ENCODE peak calls at places on chromosomes 13 and 19, in six cellular contexts. R is heart right ventricle, D is endothelial cell of umbilical vein, G is heart left ventricle, E is osteoblast, S is fibroblast of lung. I is an unnamed sample.

GRCh38 chr13:71613347-71613746 is 253.7 kb downstream of the DACH1 start:
- DNase-seq in R (no peak), D (peak; percentile 32), G (no peak), E (no peak), S (no peak), I (no peak)

GRCh38 chr13:109376936-109377335 is 409.4 kb downstream of the IRS2 start:
- DNase-seq in R (no peak), D (no peak), G (no peak), E (no peak), S (no peak), I (no peak)

GRCh38 chr19:29098863-29099481 is 114.0 kb downstream of the UQCRFS1 start:
- DNase-seq in R (peak; percentile 36), D (no peak), G (peak; percentile 42), E (peak; percentile 92), S (peak; percentile 70), I (peak; percentile 57)

GRCh38 chr13:37065893-37066526 is 6.5 kb upstream of the SUPT20H start:
- DNase-seq in R (no peak), D (no peak), G (no peak), E (no peak), S (no peak), I (no peak)

GRCh38 chr19:42553292-42554045 is 25.2 kb upstream of the CEACAM1 start:
- DNase-seq in R (peak; percentile 33), D (no peak), G (peak; percentile 39), E (peak; percentile 82), S (peak; percentile 53), I (peak; percentile 30)

GRCh38 chr19:37506387-37507166 is at the start of gene ZNF793:
- DNase-seq in R (peak; percentile 84), D (peak; percentile 28), G (peak; percentile 84), E (peak; percentile 92), S (peak; percentile 92), I (peak; percentile 85)

GRCh38 chr13:29702912-29703351 is 107.4 kb upstream of the SLC7A1 start:
- DNase-seq in R (peak; percentile 21), D (peak; percentile 77), G (peak; percentile 38), E (peak; percentile 87), S (peak; percentile 76), I (peak; percentile 28)

GRCh38 chr13:30431269-30431950 is 9.1 kb downstream of the UBE2L5 start:
- DNase-seq in R (no peak), D (no peak), G (no peak), E (no peak), S (no peak), I (no peak)

GRCh38 chr13:44238011-44238421 is 135.6 kb upstream of the SERP2 start:
- DNase-seq in R (no peak), D (no peak), G (no peak), E (no peak), S (peak; percentile 81), I (no peak)

GRCh38 chr13:30862707-30863106 is 43.4 kb upstream of the MEDAG start:
- DNase-seq in R (peak; percentile 56), D (no peak), G (no peak), E (peak; percentile 71), S (no peak), I (peak; percentile 46)

GRCh38 chr13:42495751-42496150 is 78.2 kb upstream of the TNFSF11 start:
- DNase-seq in R (no peak), D (no peak), G (no peak), E (no peak), S (no peak), I (no peak)

GRCh38 chr13:101397742-101398141 is 18.6 kb downstream of the NALCN start:
- DNase-seq in R (no peak), D (peak; percentile 59), G (no peak), E (peak; percentile 84), S (peak; percentile 70), I (no peak)

GRCh38 chr13:94711561-94712286 is 621 bp downstream of the SOX21 start:
- DNase-seq in R (no peak), D (peak; percentile 45), G (no peak), E (peak; percentile 82), S (peak; percentile 37), I (no peak)

GRCh38 chr13:114140131-114140908 is 7.9 kb upstream of the RASA3 start:
- DNase-seq in R (no peak), D (no peak), G (no peak), E (no peak), S (no peak), I (no peak)

GRCh38 chr19:57934820-57935665 is at the start of gene ZNF418:
- DNase-seq in R (peak; percentile 44), D (peak; percentile 76), G (peak; percentile 77), E (peak; percentile 95), S (peak; percentile 89), I (peak; percentile 42)

GRCh38 chr19:49887653-49888477 is 8.8 kb downstream of the IL4I1 start:
- DNase-seq in R (no peak), D (no peak), G (no peak), E (no peak), S (no peak), I (no peak)

GRCh38 chr13:43905435-43906031 is 25.8 kb downstream of the LACC1 start:
- DNase-seq in R (no peak), D (peak; percentile 68), G (peak; percentile 14), E (no peak), S (peak; percentile 85), I (no peak)

GRCh38 chr19:13347351-13347750 is 158.9 kb downstream of the CACNA1A start:
- DNase-seq in R (no peak), D (no peak), G (no peak), E (no peak), S (no peak), I (no peak)

GRCh38 chr13:31056650-31057275 is 104.9 kb downstream of the HSPH1 start:
- DNase-seq in R (no peak), D (no peak), G (no peak), E (no peak), S (peak; percentile 47), I (no peak)

GRCh38 chr13:110855363-110855762 is 59.5 kb downstream of the ANKRD10 start:
- DNase-seq in R (no peak), D (no peak), G (no peak), E (no peak), S (no peak), I (no peak)

GRCh38 chr13:98476538-98476966 is 100.4 kb downstream of the STK24 start:
- DNase-seq in R (no peak), D (peak; percentile 82), G (no peak), E (peak; percentile 97), S (peak; percentile 77), I (peak; percentile 45)

GRCh38 chr19:14059093-14059480 is 2.8 kb downstream of the PALM3 start:
- DNase-seq in R (no peak), D (no peak), G (no peak), E (peak; percentile 85), S (no peak), I (no peak)

GRCh38 chr13:40982772-40983171 is 36.3 kb downstream of the ELF1 start:
- DNase-seq in R (no peak), D (peak; percentile 95), G (peak; percentile 73), E (no peak), S (peak; percentile 59), I (no peak)

DNA sequence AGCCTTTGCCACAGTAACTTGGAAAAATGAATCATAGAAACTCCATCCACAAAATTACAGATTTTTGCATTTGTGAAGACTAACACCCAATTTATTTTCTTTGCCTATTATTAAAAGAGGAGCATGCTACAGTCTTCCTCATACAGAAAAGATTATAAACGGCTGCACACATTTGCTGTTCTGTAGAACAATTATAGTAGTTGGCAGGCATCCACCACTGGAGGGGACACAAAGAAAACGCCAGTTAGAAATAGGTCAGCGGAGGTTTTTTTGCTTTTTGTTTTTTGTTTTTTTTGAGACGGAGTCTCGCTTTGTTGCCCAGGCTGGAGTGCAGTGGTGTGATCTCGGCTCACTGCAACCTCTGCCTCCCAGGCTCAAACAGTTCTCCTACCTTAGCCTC is 51.6 kb downstream of the SACS start:
- DNase-seq in R (no peak), D (peak; percentile 56), G (no peak), E (no peak), S (no peak), I (no peak)
- H3K27ac ChIP-seq in R (no peak overlapping the region), D (no peak overlapping the region), G (no peak overlapping the region), E (no peak overlapping the region), S (no peak overlapping the region), I (no peak overlapping the region)

GRCh38 chr19:48648134-48648533 is 2.1 kb upstream of the CA11 start:
- DNase-seq in R (no peak), D (no peak), G (no peak), E (peak; percentile 68), S (no peak), I (no peak)
- H3K4me1 ChIP-seq in R (peaks cover 30% of the 10 kb centered on the region), D (peaks cover 9% of the 10 kb centered on the region), G (peaks cover 18% of the 10 kb centered on the region), E (peaks cover 24% of the 10 kb centered on the region), S (peaks cover 2% of the 10 kb centered on the region), I (peaks cover 24% of the 10 kb centered on the region)

DNA sequence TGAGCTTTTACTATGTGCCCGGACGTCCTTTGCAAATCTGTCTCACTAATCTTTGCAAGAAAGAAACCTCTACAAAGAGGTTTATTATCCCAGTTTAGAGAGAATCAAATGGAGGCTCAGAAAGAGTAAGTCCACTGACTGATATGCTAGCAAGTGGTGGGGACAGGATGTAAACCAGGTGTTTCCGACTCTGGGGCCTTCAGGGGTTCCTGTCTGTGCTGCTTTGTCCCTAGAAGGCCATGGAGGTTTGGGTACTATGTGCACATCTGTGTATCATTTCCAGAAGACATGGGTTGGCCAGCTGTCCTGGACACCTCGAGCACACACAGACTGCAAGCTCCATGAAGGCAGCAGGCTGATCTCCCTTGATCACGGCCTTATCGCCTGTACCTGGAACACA is 1.2 kb upstream of the KPTN start:
- DNase-seq in R (no peak), D (no peak), G (no peak), E (no peak), S (no peak), I (no peak)
- H3K27ac ChIP-seq in R (peak overlapping the region; percentile 98), D (no peak overlapping the region), G (no peak overlapping the region), E (no peak overlapping the region), S (no peak overlapping the region), I (peak overlapping the region; percentile 94)

GRCh38 chr13:107373551-107373950 is 805.6 kb upstream of the ARGLU1 start:
- DNase-seq in R (no peak), D (peak; percentile 91), G (no peak), E (peak; percentile 78), S (peak; percentile 91), I (no peak)

GRCh38 chr13:107367258-107367657 is 799.3 kb upstream of the ARGLU1 start:
- DNase-seq in R (no peak), D (peak; percentile 60), G (no peak), E (no peak), S (no peak), I (no peak)

GRCh38 chr13:107365466-107366215 is 797.7 kb upstream of the ARGLU1 start:
- DNase-seq in R (no peak), D (no peak), G (no peak), E (no peak), S (peak; percentile 50), I (no peak)

GRCh38 chr13:107374038-107374437 is 806.1 kb upstream of the ARGLU1 start:
- DNase-seq in R (no peak), D (no peak), G (no peak), E (no peak), S (no peak), I (no peak)

DNA sequence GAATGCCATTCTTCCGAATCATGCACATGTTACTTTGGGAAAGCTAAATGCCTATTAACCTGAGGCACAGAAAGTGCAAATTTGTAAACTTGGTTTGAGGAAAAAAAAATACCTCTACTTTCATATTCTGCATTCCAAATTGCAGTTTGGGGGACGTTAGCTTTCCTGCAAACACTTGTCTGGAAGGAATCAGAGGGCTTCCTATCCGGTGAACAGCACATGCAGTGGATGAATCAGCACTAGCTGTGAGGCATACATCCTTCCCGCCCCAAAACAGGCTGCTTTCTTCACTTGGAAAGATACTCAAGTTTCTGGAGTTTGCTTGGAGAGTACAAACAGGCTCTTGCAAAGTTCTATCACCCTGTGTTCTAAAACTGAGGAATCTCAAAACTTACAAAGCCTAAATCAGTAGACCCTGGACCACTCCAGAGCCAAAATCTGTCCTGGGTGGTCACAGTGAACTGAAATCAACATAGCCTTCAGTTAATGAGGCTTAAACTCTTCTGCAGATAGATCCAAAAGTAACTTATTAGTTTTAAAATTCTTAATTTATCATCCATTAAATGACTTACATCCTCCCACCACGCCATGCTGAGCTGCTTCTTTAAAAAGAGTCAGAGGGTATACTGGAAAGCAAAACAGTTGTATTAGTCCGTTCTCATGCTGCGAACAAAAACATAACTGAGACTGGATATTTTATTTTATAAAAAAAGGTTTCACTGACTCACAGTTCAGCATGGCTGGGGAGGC is 802.3 kb upstream of the ARGLU1 start:
- DNase-seq in R (no peak), D (peak; percentile 83), G (no peak), E (no peak), S (peak; percentile 78), I (no peak)
- H3K4me1 ChIP-seq in R (no peaks in the 10 kb centered on the region), D (peaks cover 38% of the 10 kb centered on the region), G (no peaks in the 10 kb centered on the region), E (peaks cover 36% of the 10 kb centered on the region), S (no peaks in the 10 kb centered on the region), I (no peaks in the 10 kb centered on the region)

I was measured in left ventricle myocardium inferior.